ENCODE peak calls at places on chromosomes 3 and 15, in seven cellular contexts. V is fibroblast of mammary gland; K is nephron progenitor cell; J is dorsolateral prefrontal cortex; L is AG09319; T is stimulated activated naive B cell treated with anti-CD40 and anti-IgM and Interleukin-4, amounts not matched to agents 10 μg/mL and 1 μg/mL and 100 μg/mL, for 72 hours; H is stimulated activated CD4-positive, alpha-beta T cell treated with anti-CD3 and anti-CD28 coated beads, TNF-alpha, amount 100 ng/mL, for 4 hours. S is an unnamed sample.

GRCh38 chr15:80864666-80865065 is 85.5 kb downstream of the CEMIP start:
- DNase-seq in L (no peak), V (no peak), K (no peak), T (no peak), J (no peak), H (no peak), S (no peak)

GRCh38 chr15:74626752-74627692 is 11.4 kb downstream of the CLK3 start:
- DNase-seq in L (no peak), V (no peak), H (no peak), K (no peak), J (no peak), T (no peak), S (no peak)

GRCh38 chr3:170057550-170057949 is 19.8 kb downstream of the GPR160 start:
- DNase-seq in J (no peak), L (no peak), T (no peak), K (no peak), V (no peak), H (no peak), S (no peak)

GRCh38 chr15:74964794-74965193 is 8.2 kb upstream of the RPP25 start:
- DNase-seq in K (no peak), J (no peak), L (no peak), H (no peak), T (no peak), V (peak), S (no peak)

GRCh38 chr15:67884514-67885225 is 44.8 kb upstream of the RNU6-1 start:
- DNase-seq in V (peak), T (no peak), J (peak), H (peak), L (peak), K (peak), S (peak)

GRCh38 chr3:108453541-108454057 is 56.8 kb downstream of the MYH15 start:
- DNase-seq in T (no peak), K (no peak), H (no peak), V (peak), J (no peak), L (no peak), S (no peak)

GRCh38 chr3:126109860-126110235 is 25.9 kb upstream of the SLC41A3 start:
- DNase-seq in J (no peak), V (no peak), L (no peak), H (no peak), K (no peak), T (no peak), S (no peak)

GRCh38 chr15:62792960-62793758 is 249.4 kb upstream of the TPM1 start:
- DNase-seq in H (no peak), L (no peak), V (no peak), J (no peak), T (no peak), K (no peak), S (no peak)

GRCh38 chr3:136297826-136298225 is 47.7 kb downstream of the PCCB start:
- DNase-seq in K (no peak), H (no peak), T (no peak), V (no peak), L (no peak), J (no peak), S (no peak)

GRCh38 chr3:67090472-67090871 is 92.4 kb downstream of the KBTBD8 start:
- DNase-seq in K (no peak), L (no peak), V (peak), J (no peak), H (no peak), T (no peak), S (no peak)

GRCh38 chr3:142285057-142285666 is 59.8 kb upstream of the GK5 start:
- DNase-seq in V (no peak), T (no peak), L (no peak), H (no peak), J (no peak), K (no peak), S (no peak)

GRCh38 chr15:64152507-64153387 is 1.2 kb downstream of the SNX22 start:
- DNase-seq in T (peak), H (no peak), L (no peak), K (no peak), V (no peak), J (no peak), S (no peak)

GRCh38 chr3:45719761-45720487 is 30.7 kb downstream of the SACM1L start:
- DNase-seq in T (no peak), V (no peak), J (no peak), K (no peak), H (no peak), L (no peak), S (no peak)

GRCh38 chr15:78943692-78944091 is 1.2 kb downstream of the CTSH start:
- DNase-seq in J (no peak), L (no peak), V (no peak), K (no peak), T (no peak), H (no peak), S (no peak)

GRCh38 chr3:88362428-88362827 is 212.7 kb downstream of the C3orf38 start:
- DNase-seq in T (no peak), J (no peak), L (no peak), V (no peak), H (no peak), K (peak), S (no peak)

GRCh38 chr3:127534161-127534451 is 56.4 kb downstream of the TPRA1 start:
- DNase-seq in H (no peak), J (no peak), K (no peak), V (no peak), L (no peak), T (no peak), S (no peak)

GRCh38 chr3:183766745-183767606 is 58.4 kb downstream of the MAP6D1 start:
- DNase-seq in J (peak), K (peak), V (peak), T (peak), H (peak), L (peak), S (peak)

GRCh38 chr3:20125912-20126311 is 60.1 kb downstream of the SGO1 start:
- DNase-seq in H (no peak), J (no peak), T (peak), K (no peak), L (no peak), V (peak), S (no peak)

GRCh38 chr3:126519506-126520455 is 2.2 kb upstream of the UROC1 start:
- DNase-seq in K (no peak), H (no peak), L (no peak), T (no peak), V (no peak), J (no peak), S (no peak)

GRCh38 chr15:51172190-51172589 is 77.5 kb upstream of the TNFAIP8L3 start:
- DNase-seq in J (no peak), T (no peak), L (no peak), V (peak), K (no peak), H (no peak), S (no peak)

GRCh38 chr3:16723994-16724393 is 118.8 kb upstream of the DAZL start:
- DNase-seq in K (no peak), T (no peak), J (no peak), V (peak), H (no peak), L (no peak), S (no peak)

GRCh38 chr3:55069950-55070349 is 142.1 kb upstream of the LRTM1 start:
- DNase-seq in K (no peak), J (no peak), T (no peak), L (no peak), H (no peak), V (no peak), S (no peak)

S was measured in HTR-8/SVneo.